ENCODE peak calls at places on chromosomes 6 and 20, in seven cellular contexts. B is gastrocnemius medialis, R is Panc1, Y is ovary, W is tibial artery, I is A673, T is hepatocyte. G is an unnamed sample. For H3K9me3, the result is how much of the 10 kb centered on the place peaks cover.

GRCh38 chr6:45480697-45481415 is 103.1 kb upstream of the SUPT3H start:
- DNase-seq in B (no peak), R (no peak), Y (no peak), W (no peak), I (peak), T (no peak), G (no peak)

GRCh38 chr20:346640-347316 is at the start of gene NRSN2:
- DNase-seq in B (no peak), R (no peak), Y (peak), W (peak), I (peak), T (peak), G (peak)

GRCh38 chr20:18057106-18057993 is at the start of gene OVOL2:
- DNase-seq in B (no peak), R (no peak), Y (no peak), W (no peak), I (no peak), T (peak), G (no peak)

GRCh38 chr6:156822747-156823206 is 45.6 kb downstream of the ARID1B start:
- DNase-seq in B (peak), R (no peak), Y (no peak), W (no peak), I (no peak), T (no peak), G (no peak)

GRCh38 chr6:33779895-33780294 is 9.0 kb downstream of the LEMD2 start:
- DNase-seq in B (no peak), R (no peak), Y (no peak), W (no peak), I (no peak), T (no peak), G (no peak)

GRCh38 chr6:22877946-22878705 is 308.8 kb downstream of the HDGFL1 start:
- DNase-seq in B (no peak), R (no peak), Y (no peak), W (no peak), I (no peak), T (no peak), G (no peak)

GRCh38 chr6:170487707-170488329 is 65.3 kb downstream of the PSMB1 start:
- DNase-seq in B (no peak), R (no peak), Y (no peak), W (no peak), I (no peak), T (no peak), G (no peak)

GRCh38 chr6:119628691-119629621 is 279.4 kb upstream of the MAN1A1 start:
- DNase-seq in B (no peak), R (no peak), Y (no peak), W (no peak), I (no peak), T (no peak), G (no peak)

GRCh38 chr6:130167655-130168054 is 55.1 kb downstream of the SAMD3 start:
- DNase-seq in B (no peak), R (no peak), Y (no peak), W (no peak), I (peak), T (peak), G (no peak)

DNA sequence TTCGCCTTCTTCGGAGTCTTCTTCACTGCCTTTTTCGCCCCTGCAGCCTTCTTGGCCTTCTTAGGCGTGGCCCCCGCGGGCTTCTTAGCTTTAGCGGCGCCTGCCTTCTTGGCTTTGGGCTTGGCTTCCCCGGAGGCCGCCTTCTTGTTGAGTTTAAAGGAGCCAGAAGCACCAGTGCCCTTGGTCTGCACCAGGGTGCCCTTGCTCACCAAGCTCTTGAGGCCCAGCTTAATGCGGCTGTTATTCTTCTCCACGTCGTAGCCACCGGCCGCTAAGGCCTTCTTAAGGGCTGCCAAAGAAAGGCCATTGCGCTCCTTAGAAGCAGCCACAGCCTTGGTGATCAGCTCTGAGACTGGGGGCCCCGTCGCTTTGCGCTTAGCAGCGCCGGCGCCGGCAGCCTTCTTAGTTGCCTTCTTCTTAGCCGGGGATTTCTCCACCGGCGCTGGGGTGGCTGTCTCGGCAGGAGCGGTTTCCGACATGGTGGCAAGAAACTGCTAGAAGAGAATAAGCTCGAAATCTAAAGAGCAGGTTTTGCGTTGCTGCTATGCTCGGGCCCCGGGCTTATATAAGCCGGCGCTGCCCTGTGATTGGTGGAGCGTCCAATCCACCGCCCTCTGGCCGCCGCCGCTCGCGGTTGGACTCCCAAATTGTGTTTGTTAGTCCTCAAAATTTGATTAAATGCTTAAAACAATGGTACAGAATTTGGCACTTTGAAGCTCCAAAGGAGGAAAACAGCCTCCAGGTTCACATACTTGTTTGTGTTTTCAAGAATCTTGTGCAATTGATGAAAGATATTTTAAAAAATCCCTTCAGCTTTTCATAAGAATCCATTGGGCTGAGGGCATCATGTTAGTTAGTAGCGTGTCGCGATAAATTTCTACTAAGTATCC is 44.9 kb downstream of the OR2B2 start:
- DNase-seq in B (peak), R (peak), Y (no peak), W (peak), I (peak), T (peak), G (peak)
- H3K4me3 ChIP-seq in B (peak), R (peak), Y (peak), W (peak), I (peak), T (peak), G (peak)

DNA sequence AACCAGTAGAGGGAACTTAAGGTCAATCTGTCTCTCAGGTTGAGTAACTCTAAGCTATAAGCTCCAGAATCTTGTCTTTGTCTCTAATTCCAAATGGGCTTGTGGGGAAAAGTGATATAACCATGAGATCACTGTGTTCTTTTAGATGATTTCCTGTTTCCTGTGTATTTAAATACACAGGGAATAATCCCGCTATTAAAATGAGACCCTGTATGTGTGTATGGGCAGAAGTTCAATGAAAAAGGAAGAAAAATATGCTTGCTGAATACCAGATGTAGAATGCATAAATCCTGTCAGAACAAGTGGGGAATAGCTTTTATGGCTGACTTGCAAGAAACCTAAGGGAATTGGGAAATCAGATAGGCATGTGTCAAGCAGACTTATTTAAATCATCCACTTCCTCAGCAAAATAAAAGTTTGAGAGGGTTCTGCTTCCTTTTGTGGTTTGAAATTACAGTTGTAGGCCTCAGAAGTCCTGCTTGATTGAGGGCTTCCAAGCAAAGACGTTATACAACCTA is 164.7 kb upstream of the PDE7B start:
- DNase-seq in B (no peak), R (no peak), Y (no peak), W (no peak), I (peak), T (no peak), G (no peak)
- H3K27ac ChIP-seq in B (peak), R (no peak), Y (no peak), W (peak), I (peak), T (peak), G (no peak)

DNA sequence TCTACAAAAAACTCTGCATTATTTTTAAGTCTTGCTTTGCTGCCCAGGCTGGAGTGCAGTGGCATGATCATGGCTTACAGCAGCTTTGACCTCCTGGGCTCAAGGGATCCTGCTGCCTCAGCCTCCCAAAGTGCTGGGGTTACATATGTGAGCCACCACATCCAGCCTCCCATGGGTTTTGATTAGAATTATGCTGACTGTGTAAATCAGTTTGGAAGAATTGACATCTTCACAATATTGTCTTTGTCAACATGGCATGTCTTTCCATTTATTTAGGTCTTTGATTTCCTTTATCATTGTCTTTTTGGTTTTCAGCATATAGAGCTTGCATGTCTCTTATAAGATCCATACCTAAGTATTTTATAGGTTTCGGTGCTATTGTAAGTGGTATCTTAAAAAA is 13.2 kb upstream of the APCDD1L start:
- DNase-seq in B (no peak), R (no peak), Y (no peak), W (no peak), I (no peak), T (no peak), G (no peak)
- H3K9me3 ChIP-seq in B (under half), R (under half), Y (under half), W (under half), I (under half), T (under half), G (under half)

DNA sequence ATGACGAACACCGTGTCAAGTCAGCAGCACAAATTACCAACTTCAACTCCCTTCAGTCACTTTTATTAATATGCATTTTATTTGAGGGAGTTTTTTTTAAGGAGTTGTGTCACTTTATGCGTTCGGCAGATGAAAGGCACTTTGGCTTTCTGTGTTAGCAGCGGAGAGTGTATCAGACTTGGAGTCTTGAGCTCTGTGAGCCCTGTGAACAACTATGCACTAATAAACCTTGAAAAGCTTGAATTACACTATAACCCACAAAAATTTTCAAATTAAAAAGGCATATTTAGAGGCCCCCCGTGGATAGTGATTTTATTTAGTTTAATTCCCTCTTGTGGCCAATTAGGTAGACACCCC is 335.3 kb upstream of the NT5E start:
- DNase-seq in B (no peak), R (no peak), Y (no peak), W (no peak), I (peak), T (no peak), G (no peak)
- H3K4me3 ChIP-seq in B (no peak), R (no peak), Y (no peak), W (peak), I (peak), T (no peak), G (peak)

GRCh38 chr20:22575737-22576136 is 8.6 kb downstream of the FOXA2 start:
- DNase-seq in B (no peak), R (no peak), Y (no peak), W (no peak), I (no peak), T (no peak), G (no peak)

GRCh38 chr20:22577515-22578220 is 6.7 kb downstream of the FOXA2 start:
- DNase-seq in B (no peak), R (no peak), Y (no peak), W (no peak), I (no peak), T (peak), G (no peak)

GRCh38 chr20:22578221-22579118 is 5.9 kb downstream of the FOXA2 start:
- DNase-seq in B (no peak), R (no peak), Y (no peak), W (no peak), I (no peak), T (peak), G (no peak)

GRCh38 chr20:22576273-22576672 is 8.1 kb downstream of the FOXA2 start:
- DNase-seq in B (no peak), R (no peak), Y (no peak), W (no peak), I (no peak), T (no peak), G (no peak)

GRCh38 chr20:22576733-22577514 is 7.4 kb downstream of the FOXA2 start:
- DNase-seq in B (no peak), R (no peak), Y (no peak), W (no peak), I (no peak), T (no peak), G (no peak)
- H3K27ac ChIP-seq in B (no peak), R (peak), Y (no peak), W (no peak), I (no peak), T (peak), G (no peak)